ENCODE peak calls at places on chromosomes 11 and 22, in four cellular contexts. One of them, this sample, is unnamed.

GRCh38 chr11:67438121-67438902 is 830 bp upstream of the PTPRCAP start:
- DNase-seq in adrenal gland: no peak
- DNase-seq in GOT3: no peak
- DNase-seq in mesenteric fat pad: no peak
- DNase-seq in this sample: no peak

GRCh38 chr22:36714110-36714509 is 10.6 kb upstream of the CACNG2 start:
- DNase-seq in adrenal gland: no peak
- DNase-seq in GOT3: no peak
- DNase-seq in mesenteric fat pad: no peak
- DNase-seq in this sample: no peak

GRCh38 chr11:36097219-36097650 is 153.4 kb downstream of the LDLRAD3 start:
- DNase-seq in adrenal gland: no peak
- DNase-seq in GOT3: no peak
- DNase-seq in mesenteric fat pad: no peak
- DNase-seq in this sample: no peak

GRCh38 chr22:19848298-19849224 is 6.1 kb downstream of the GNB1L start:
- DNase-seq in adrenal gland: peak
- DNase-seq in GOT3: no peak
- DNase-seq in mesenteric fat pad: no peak
- DNase-seq in this sample: peak

GRCh38 chr11:1226981-1227550 is 4.2 kb downstream of the MUC5B start:
- DNase-seq in adrenal gland: no peak
- DNase-seq in GOT3: no peak
- DNase-seq in mesenteric fat pad: peak
- DNase-seq in this sample: no peak

GRCh38 chr22:35313311-35314121 is 13.8 kb downstream of the TOM1 start:
- DNase-seq in adrenal gland: peak
- DNase-seq in GOT3: no peak
- DNase-seq in mesenteric fat pad: peak
- DNase-seq in this sample: peak

GRCh38 chr11:3223932-3224729 is 5.5 kb upstream of the MRGPRG start:
- DNase-seq in adrenal gland: no peak
- DNase-seq in GOT3: no peak
- DNase-seq in mesenteric fat pad: no peak
- DNase-seq in this sample: no peak

GRCh38 chr11:63838150-63838681 is 694 bp upstream of the MARK2 start:
- DNase-seq in adrenal gland: no peak
- DNase-seq in GOT3: no peak
- DNase-seq in mesenteric fat pad: no peak
- DNase-seq in this sample: no peak

GRCh38 chr11:43327987-43328386 is 16.2 kb downstream of the API5 start:
- DNase-seq in adrenal gland: no peak
- DNase-seq in GOT3: no peak
- DNase-seq in mesenteric fat pad: no peak
- DNase-seq in this sample: no peak

GRCh38 chr11:117064275-117064674 is 34.0 kb downstream of the SIK3 start:
- DNase-seq in adrenal gland: no peak
- DNase-seq in GOT3: no peak
- DNase-seq in mesenteric fat pad: no peak
- DNase-seq in this sample: no peak

GRCh38 chr11:27281276-27281675 is 81.7 kb downstream of the CCDC34 start:
- DNase-seq in adrenal gland: no peak
- DNase-seq in GOT3: no peak
- DNase-seq in mesenteric fat pad: no peak
- DNase-seq in this sample: no peak

GRCh38 chr22:40258463-40259046 is 80.8 kb downstream of the TNRC6B start:
- DNase-seq in adrenal gland: no peak
- DNase-seq in GOT3: no peak
- DNase-seq in mesenteric fat pad: no peak
- DNase-seq in this sample: no peak